ENCODE peak calls at places on chromosomes 11 and 22, in five cellular contexts. H is neuronal stem cell, Q is mesenchymal stem cell, V is H9, S is mesendoderm. O is an unnamed sample.

GRCh38 chr11:69943506-69943905 is 124.3 kb upstream of the FGF3 start:
- DNase-seq in S (no peak), V (no peak), H (no peak), Q (no peak), O (no peak)

GRCh38 chr22:36756031-36756430 is 19.9 kb downstream of the IFT27 start:
- DNase-seq in S (no peak), Q (no peak), H (no peak), V (no peak), O (no peak)

GRCh38 chr22:39179841-39180335 is 27.4 kb upstream of the CBX7 start:
- DNase-seq in V (peak; percentile 76), H (no peak), S (peak; percentile 77), Q (no peak), O (no peak)

GRCh38 chr22:39917091-39917703 is 16.3 kb downstream of the GRAP2 start:
- DNase-seq in V (no peak), S (no peak), H (no peak), Q (no peak), O (no peak)

GRCh38 chr11:69883292-69884255 is 64.4 kb upstream of the FGF3 start:
- DNase-seq in V (no peak), H (no peak), S (no peak), Q (no peak), O (no peak)

GRCh38 chr22:33874206-33874605 is 46.1 kb downstream of the LARGE1 start:
- DNase-seq in S (peak; percentile 37), Q (no peak), H (no peak), V (no peak), O (no peak)

GRCh38 chr11:29129850-29130249 is 887.0 kb downstream of the KCNA4 start:
- DNase-seq in H (no peak), Q (peak; percentile 62), S (no peak), V (no peak), O (peak; percentile 65)

GRCh38 chr11:34274712-34275398 is 83.0 kb downstream of the ABTB2 start:
- DNase-seq in S (peak; percentile 56), Q (peak; percentile 62), V (no peak), H (no peak), O (peak; percentile 98)

GRCh38 chr11:79076526-79077115 is 364.2 kb downstream of the TENM4 start:
- DNase-seq in V (no peak), Q (peak; percentile 46), S (peak; percentile 50), H (no peak), O (no peak)

GRCh38 chr11:35994421-35994820 is 50.6 kb downstream of the LDLRAD3 start:
- DNase-seq in H (no peak), S (no peak), Q (no peak), V (no peak), O (no peak)

GRCh38 chr11:67024410-67024809 is 1.5 kb downstream of the SYT12 start:
- DNase-seq in V (no peak), S (no peak), H (no peak), Q (no peak), O (no peak)

GRCh38 chr22:47381240-47381639 is 618.8 kb downstream of the TBC1D22A start:
- DNase-seq in S (no peak), Q (no peak), H (no peak), V (no peak), O (no peak)

GRCh38 chr22:21622624-21623401 is 7.0 kb downstream of the YDJC start:
- DNase-seq in H (no peak), S (no peak), V (no peak), Q (no peak), O (no peak)

GRCh38 chr22:19086944-19087343 is 35.3 kb downstream of the DGCR2 start:
- DNase-seq in H (no peak), S (no peak), Q (peak; percentile 54), V (no peak), O (peak; percentile 69)

GRCh38 chr11:128210148-128210940 is 377.0 kb downstream of the ETS1 start:
- DNase-seq in Q (peak; percentile 95), H (no peak), S (peak; percentile 97), V (peak; percentile 53), O (peak; percentile 94)

GRCh38 chr22:22519591-22519990 is 479 bp downstream of the ZNF280A start:
- DNase-seq in Q (no peak), H (no peak), S (no peak), V (no peak), O (no peak)

GRCh38 chr22:25573822-25574221 is 9.3 kb downstream of the GRK3 start:
- DNase-seq in Q (no peak), V (no peak), S (no peak), H (no peak), O (no peak)
- H4K8ac ChIP-seq in Q (no peak overlapping the region), V (no peak overlapping the region), S (no peak overlapping the region), H (no peak overlapping the region), O (no peak overlapping the region)

GRCh38 chr11:64923151-64923661 is 1.3 kb upstream of the PPP2R5B start:
- DNase-seq in Q (no peak), H (no peak), V (no peak), S (no peak), O (no peak)

GRCh38 chr11:64924910-64925284 is 408 bp downstream of the PPP2R5B start:
- DNase-seq in S (no peak), H (no peak), V (no peak), Q (peak; percentile 34), O (no peak)

GRCh38 chr11:64926689-64927088 is 2.2 kb downstream of the PPP2R5B start:
- DNase-seq in V (no peak), Q (no peak), H (no peak), S (no peak), O (no peak)

GRCh38 chr11:64925536-64926449 is 1.3 kb downstream of the PPP2R5B start:
- DNase-seq in H (no peak), S (no peak), V (no peak), Q (no peak), O (no peak)

DNA sequence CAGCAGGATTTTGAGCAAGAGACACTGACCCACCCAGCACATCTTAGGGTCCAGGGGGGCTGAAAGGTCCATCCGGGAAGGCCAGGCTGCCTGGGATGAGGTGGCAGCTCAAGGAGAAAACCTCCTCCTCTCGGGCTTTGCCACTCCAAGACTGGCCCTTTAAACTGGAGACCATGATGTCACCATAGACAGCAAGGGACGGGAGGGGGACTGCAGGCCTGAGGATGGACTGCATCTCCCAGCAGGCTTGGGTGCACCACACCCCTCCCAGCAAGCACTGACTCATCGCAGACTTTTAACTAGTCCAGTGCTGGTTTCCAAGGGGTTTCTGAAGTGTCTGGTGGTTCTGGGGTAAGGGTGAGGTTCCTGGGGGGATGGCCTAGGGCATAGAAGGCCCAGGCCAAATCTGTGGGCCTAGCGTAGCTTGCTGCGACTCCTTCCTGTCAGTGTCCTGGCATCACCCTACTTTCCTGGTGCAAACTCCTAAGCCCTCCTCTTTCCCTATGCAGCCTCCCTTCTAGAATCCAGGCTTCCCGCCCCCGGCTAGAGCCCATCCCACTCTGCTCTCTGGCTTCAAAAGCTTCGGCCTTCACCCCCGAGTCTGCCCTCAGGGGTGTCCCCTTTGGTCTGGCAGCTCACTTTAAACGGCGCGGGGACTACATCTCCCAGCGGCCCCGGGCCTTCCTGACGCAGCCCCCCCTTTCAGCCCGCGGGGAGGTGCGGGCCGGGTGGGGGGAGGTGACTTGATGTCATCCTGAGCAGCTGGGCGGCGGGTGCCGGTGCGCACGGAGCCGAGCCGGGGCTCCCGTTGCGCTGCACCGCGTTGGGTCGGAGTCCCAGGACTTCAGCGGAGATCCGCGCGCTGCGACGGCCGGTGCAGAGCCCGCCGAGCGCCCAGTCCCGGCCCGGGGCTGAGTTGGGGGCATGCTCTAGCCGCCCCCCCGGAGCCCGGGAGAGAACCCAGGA is at the start of gene PPP2R5B:
- DNase-seq in H (peak; percentile 80), Q (peak; percentile 97), S (peak; percentile 96), V (peak; percentile 92), O (peak; percentile 94)
- H2BK120ac ChIP-seq in H (peak within 1 kb of the TSS; percentile 35), Q (peak within 1 kb of the TSS; percentile 29), S (no peak within 1 kb of the TSS), V (no peak within 1 kb of the TSS), O (peak within 1 kb of the TSS; percentile 95)

GRCh38 chr11:56340289-56340688 is 5.5 kb upstream of the OR8K1 start:
- DNase-seq in V (no peak), S (no peak), Q (no peak), H (no peak), O (no peak)
- H4K8ac ChIP-seq in V (no peak overlapping the region), S (no peak overlapping the region), Q (no peak overlapping the region), H (no peak overlapping the region), O (no peak overlapping the region)

DNA sequence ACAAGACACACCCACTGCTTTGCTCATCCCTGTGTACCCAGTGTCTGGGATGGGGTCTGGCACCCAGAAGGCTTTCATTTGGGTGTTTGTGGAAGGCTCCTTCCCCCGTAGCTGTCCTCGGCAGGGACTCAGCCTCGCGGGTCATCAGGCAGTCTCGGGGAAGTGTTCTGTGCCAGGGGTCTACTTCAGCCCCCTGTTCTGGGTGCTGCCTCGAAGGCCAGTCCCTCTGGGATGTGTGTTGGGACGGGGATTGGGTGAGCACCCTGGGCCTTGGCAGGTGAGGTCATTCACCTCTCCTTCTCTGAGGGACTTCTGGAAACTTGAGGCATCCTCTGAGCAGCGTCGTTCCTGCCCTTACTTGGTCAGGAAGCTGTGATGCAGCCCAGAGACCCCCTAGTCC is 65.5 kb downstream of the RPUSD4 start:
- DNase-seq in S (no peak), V (no peak), Q (no peak), H (no peak), O (no peak)
- H2BK120ac ChIP-seq in S (no peak overlapping the region), V (no peak overlapping the region), Q (no peak overlapping the region), H (no peak overlapping the region), O (no peak overlapping the region)

GRCh38 chr11:45145421-45146071 is 893 bp upstream of the PRDM11 start:
- DNase-seq in H (peak; percentile 71), V (peak; percentile 87), Q (peak; percentile 46), S (peak; percentile 92), O (peak; percentile 35)

GRCh38 chr11:45145083-45145420 is 1.4 kb upstream of the PRDM11 start:
- DNase-seq in S (no peak), V (no peak), H (no peak), Q (no peak), O (no peak)

GRCh38 chr11:45147017-45147728 is 734 bp downstream of the PRDM11 start:
- DNase-seq in V (peak; percentile 94), H (peak; percentile 95), S (peak; percentile 98), Q (peak; percentile 97), O (peak; percentile 94)

GRCh38 chr11:45147871-45148270 is 1.4 kb downstream of the PRDM11 start:
- DNase-seq in Q (no peak), V (no peak), S (no peak), H (no peak), O (no peak)

DNA sequence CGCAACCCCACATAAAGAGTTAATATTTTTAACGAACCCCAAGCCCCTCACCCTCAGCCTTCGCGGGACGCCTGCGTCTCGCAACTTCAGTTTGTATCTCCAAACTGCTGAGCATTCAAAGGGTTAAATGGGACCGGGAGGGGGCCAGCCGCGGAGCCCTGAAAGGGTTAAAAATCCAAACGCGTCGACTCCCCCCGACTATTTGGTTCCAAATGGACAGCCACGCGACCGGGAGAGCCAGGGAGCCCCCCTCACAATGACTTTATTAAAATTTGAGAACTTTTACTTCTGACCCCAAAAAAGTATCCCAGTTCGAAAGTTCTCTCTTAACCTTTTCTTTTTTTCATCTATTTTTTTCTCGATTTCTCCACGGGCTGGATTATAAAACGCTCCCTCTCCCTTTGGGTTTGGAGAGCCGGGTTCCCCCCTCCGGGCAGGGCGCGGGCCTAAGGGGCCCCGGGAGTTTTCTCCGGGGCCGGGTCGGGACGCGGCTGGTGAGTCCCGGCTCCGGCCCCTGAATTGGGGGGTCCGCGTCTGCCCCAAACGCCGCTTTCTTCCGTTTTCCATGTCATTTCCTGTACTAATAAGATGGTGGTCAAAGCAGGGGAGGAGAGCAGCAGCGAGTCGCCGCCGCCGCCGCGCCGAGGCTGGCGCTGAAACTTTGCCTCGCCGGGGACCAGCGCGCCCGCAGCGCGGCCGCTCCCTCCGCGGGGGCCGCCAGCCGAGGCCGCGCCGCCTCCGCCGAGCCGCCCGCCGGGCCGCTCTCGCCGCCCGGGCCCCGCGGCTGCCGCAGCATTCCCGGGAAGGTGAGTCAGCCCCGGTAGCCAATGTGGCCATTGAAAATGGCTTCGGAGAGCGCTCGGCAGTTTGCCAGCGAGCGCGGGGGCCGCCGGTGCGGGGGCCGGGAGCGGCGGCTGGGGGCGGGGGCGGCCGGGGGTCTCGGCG is at the start of gene PRDM11:
- DNase-seq in Q (peak; percentile 85), H (peak; percentile 47), S (peak; percentile 65), V (peak; percentile 39), O (peak; percentile 72)
- H4K8ac ChIP-seq in Q (peak within 1 kb of the TSS; percentile 47), H (no peak within 1 kb of the TSS), S (peak within 1 kb of the TSS; percentile 57), V (no peak within 1 kb of the TSS), O (peak within 1 kb of the TSS; percentile 83)

GRCh38 chr11:93067881-93068390 is 98.5 kb downstream of the MTNR1B start:
- DNase-seq in H (no peak), Q (no peak), S (no peak), V (no peak), O (no peak)
- H2BK120ac ChIP-seq in H (no peak overlapping the region), Q (no peak overlapping the region), S (no peak overlapping the region), V (no peak overlapping the region), O (no peak overlapping the region)

O was measured in IMR-90.